ENCODE peak calls at places on chromosomes 13 and 19, in four cellular contexts. Q is WTC11, W is K562, M is HepG2. K is an unnamed sample.

GRCh38 chr13:40190656-40191100 is 475.8 kb downstream of the FOXO1 start:
- DNase-seq in M (peak), W (no peak), Q (no peak), K (no peak)

GRCh38 chr13:89393758-89394157 is 1722.6 kb downstream of the SLITRK5 start:
- DNase-seq in W (no peak), Q (no peak), M (no peak), K (no peak)

GRCh38 chr13:43572601-43573360 is 214.0 kb downstream of the ENOX1 start:
- DNase-seq in Q (no peak), W (no peak), M (no peak), K (no peak)

GRCh38 chr19:48413879-48414623 is 20.6 kb downstream of the GRIN2D start:
- DNase-seq in W (no peak), M (no peak), Q (peak), K (no peak)

GRCh38 chr19:10514211-10515145 is 2.8 kb downstream of the S1PR5 start:
- DNase-seq in Q (peak), M (no peak), W (no peak), K (no peak)

GRCh38 chr13:61180245-61180644 is 235.4 kb downstream of the PCDH20 start:
- DNase-seq in W (no peak), M (no peak), Q (no peak), K (no peak)

GRCh38 chr13:41361501-41361900 is 50.4 kb downstream of the NAA16 start:
- DNase-seq in W (no peak), M (no peak), Q (no peak), K (no peak)

GRCh38 chr19:18762125-18763023 is 28.7 kb downstream of the COMP start:
- DNase-seq in W (no peak), M (peak), Q (peak), K (no peak)

GRCh38 chr13:34435338-34435737 is 506.7 kb upstream of the NBEA start:
- DNase-seq in Q (no peak), W (no peak), M (no peak), K (peak)

GRCh38 chr13:41075034-41075433 is 13.7 kb downstream of the WBP4 start:
- DNase-seq in M (no peak), W (peak), Q (no peak), K (peak)

GRCh38 chr13:39037880-39038568 is at the start of the genes NHLRC3 and PROSER1:
- DNase-seq in M (peak), Q (peak), W (peak), K (peak)
- TF ChIP-seq ELF4 in M (peak), Q (no peak), W (no peak), K (peak)

DNA sequence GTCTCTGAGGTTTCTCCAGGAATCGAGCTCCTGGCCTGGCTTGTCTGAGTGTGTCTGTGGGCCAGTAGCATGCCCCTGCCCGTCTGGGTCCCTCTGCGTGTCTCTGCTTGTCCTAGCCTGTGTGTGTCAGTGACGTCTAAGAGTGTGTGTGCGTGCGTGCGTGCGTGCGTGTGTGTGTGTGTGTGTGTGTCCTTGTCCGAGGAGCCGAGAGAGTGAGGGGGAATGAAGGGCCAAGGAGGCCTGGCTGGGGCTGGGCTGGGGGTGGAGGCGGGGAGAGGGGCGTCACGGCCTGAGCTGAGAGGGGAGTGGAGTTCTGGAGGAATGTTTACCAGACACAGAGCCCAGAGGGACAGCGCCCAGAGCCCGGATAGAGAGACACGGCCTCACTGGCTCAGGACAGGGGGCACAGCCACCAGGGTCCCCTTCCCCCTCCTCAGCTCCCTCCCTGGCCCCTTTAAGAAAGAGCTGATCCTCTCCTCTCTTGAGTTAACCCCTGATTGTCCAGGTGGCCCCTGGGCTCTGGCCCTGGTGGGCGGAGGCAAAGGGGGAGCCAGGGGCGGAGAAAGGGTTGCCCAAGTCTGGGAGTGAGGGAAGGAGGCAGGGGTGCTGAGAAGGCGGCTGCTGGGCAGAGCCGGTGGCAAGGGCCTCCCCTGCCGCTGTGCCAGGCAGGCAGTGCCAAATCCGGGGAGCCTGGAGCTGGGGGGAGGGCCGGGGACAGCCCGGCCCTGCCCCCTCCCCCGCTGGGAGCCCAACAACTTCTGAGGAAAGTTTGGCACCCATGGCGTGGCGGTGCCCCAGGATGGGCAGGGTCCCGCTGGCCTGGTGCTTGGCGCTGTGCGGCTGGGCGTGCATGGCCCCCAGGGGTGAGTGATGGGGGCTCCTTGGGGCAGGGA is at the start of gene AXL:
- DNase-seq in M (peak), Q (peak), W (no peak), K (no peak)
- TF ChIP-seq ELF4 in M (no peak), Q (no peak), W (no peak), K (no peak)

GRCh38 chr13:110561335-110562033 is at the start of gene RAB20:
- DNase-seq in M (peak), W (peak), Q (peak), K (peak)

GRCh38 chr13:110560606-110561334 is 752 bp downstream of the RAB20 start:
- DNase-seq in W (peak), Q (no peak), M (peak), K (peak)

GRCh38 chr13:110557610-110558305 is 3.8 kb downstream of the RAB20 start:
- DNase-seq in W (no peak), Q (no peak), M (no peak), K (no peak)

GRCh38 chr13:110559986-110560385 is 1.5 kb downstream of the RAB20 start:
- DNase-seq in Q (no peak), W (no peak), M (no peak), K (no peak)

DNA sequence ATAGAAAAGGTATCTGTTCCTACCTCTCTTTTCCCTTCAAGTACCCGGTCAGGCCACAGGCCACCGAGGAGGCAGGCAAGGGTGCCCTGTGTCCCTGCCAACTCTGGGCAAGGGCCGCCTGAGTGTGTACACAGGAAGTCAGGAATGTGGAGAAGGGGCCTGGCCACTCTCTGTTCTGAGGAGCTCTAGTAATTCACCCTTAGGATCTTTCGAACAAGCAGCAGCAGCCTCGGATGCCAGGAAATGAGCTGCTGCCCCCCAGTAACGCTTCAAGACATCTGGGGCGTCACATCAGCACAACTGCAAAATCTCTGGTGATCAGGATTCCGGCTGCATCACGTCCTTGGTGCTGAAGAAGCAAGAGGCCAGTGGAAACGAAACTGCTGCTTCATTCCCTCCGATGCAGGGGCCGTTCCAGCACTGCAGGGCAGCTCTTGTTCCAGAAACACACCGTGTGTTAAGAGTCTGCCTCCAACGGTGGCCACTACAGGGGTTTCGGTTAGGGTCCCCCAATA is 2.0 kb downstream of the RAB20 start:
- DNase-seq in Q (no peak), W (no peak), M (no peak), K (no peak)
- TF ChIP-seq ELF4 in Q (no peak), W (no peak), M (no peak), K (no peak)

DNA sequence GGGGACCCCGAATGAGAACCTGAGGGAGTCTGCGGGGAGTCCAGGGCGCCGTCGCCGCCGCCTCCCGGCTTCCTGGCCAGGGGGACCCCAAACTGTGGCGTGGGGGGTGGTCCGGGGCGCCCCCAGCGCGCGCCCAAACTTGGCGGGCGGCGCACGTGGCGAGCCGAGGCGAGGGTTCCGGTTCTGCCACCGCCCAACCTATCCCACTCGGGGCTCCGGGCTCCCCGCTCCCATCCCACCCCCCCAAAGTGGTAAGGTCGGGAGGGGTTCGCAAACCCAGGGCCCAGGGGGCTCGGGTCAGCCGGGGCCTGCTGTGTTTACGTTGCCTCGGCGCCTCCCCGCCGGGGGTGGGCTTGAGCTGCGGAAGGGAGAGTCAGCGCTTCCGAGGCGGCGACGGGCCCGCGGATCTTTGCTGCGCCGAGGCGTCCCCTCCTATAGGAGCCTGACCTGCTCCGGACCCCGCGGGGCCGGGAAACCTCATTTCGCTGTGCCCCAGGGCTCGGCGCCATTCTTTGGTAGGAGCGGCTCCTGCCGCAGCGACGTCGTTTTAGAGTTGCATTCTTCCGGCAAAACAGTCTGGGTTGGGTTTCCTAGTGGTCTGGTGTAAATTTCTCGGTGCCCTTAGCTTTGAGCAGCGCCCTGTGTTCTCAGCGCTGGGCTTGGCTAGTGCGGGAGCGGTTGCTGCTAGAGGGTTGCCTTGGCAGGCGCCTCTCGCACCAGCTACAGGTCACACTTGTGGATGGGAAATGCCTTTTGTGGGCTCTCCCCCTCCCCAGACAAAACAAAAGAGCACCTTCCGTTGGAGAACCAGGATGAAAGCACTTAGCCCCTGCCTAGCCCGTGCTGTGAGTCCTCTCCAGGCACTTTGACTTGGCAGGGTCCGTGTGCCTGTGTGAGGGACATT is 1.2 kb downstream of the DAZAP1 start:
- DNase-seq in M (no peak), W (peak), Q (peak), K (no peak)
- TF ChIP-seq ELF4 in M (no peak), W (no peak), Q (no peak), K (no peak)

GRCh38 chr13:71252191-71252704 is 614.8 kb downstream of the DACH1 start:
- DNase-seq in Q (no peak), M (no peak), W (no peak), K (no peak)

GRCh38 chr13:71254384-71254783 is 612.6 kb downstream of the DACH1 start:
- DNase-seq in M (no peak), Q (no peak), W (no peak), K (no peak)

GRCh38 chr13:71260246-71260645 is 606.8 kb downstream of the DACH1 start:
- DNase-seq in M (no peak), W (no peak), Q (no peak), K (no peak)

GRCh38 chr13:71255633-71256032 is 611.4 kb downstream of the DACH1 start:
- DNase-seq in W (no peak), Q (no peak), M (no peak), K (no peak)
- TF ChIP-seq ELF4 in W (no peak), Q (no peak), M (no peak), K (no peak)

K was measured in HEK293T.